ENCODE peak calls at places on chromosomes 11 and 22, in nine cellular contexts. O is SK-MEL-5, J is WTC11, T is BE2C, S is RPMI7951, P is left ventricle myocardium inferior, H is neural crest cell, R is NCI-H1694 treated with DMSO at 0.1 percent for 48 hours, F is stromal cell of bone marrow. B is an unnamed sample.

GRCh38 chr11:86292912-86293606 is 9.0 kb upstream of the HIKESHI start:
- DNase-seq in S (no peak), H (no peak), F (no peak), R (no peak), J (no peak), P (no peak), O (no peak), T (no peak), B (no peak)

GRCh38 chr11:67483901-67484665 is 1.3 kb downstream of the AIP start:
- DNase-seq in O (no peak), S (no peak), H (no peak), T (no peak), J (no peak), R (no peak), P (no peak), F (no peak), B (no peak)

GRCh38 chr11:12585861-12586260 is 88.4 kb upstream of the TEAD1 start:
- DNase-seq in J (no peak), P (no peak), R (peak), O (peak), T (no peak), H (no peak), F (no peak), S (peak), B (no peak)

GRCh38 chr11:1834791-1835670 is at the start of gene SYT8:
- DNase-seq in T (no peak), F (no peak), H (no peak), P (no peak), O (no peak), S (no peak), J (no peak), R (no peak), B (no peak)

GRCh38 chr22:50303848-50304527 is 3.5 kb downstream of the PLXNB2 start:
- DNase-seq in O (no peak), P (no peak), F (no peak), H (no peak), S (no peak), R (no peak), J (peak), T (peak), B (no peak)

GRCh38 chr11:122168218-122168617 is 52.2 kb upstream of the BLID start:
- DNase-seq in H (no peak), T (no peak), P (no peak), F (no peak), R (no peak), S (no peak), J (no peak), O (no peak), B (no peak)

GRCh38 chr22:38699784-38700183 is 959 bp downstream of the JOSD1 start:
- DNase-seq in J (no peak), R (no peak), H (no peak), T (no peak), O (no peak), F (no peak), P (no peak), S (peak), B (peak)

GRCh38 chr11:13896175-13896989 is 66.1 kb upstream of the SPON1 start:
- DNase-seq in O (no peak), J (no peak), R (no peak), P (no peak), H (no peak), F (no peak), S (no peak), T (no peak), B (peak)

GRCh38 chr22:32866953-32867352 is 65.4 kb downstream of the TIMP3 start:
- DNase-seq in F (no peak), H (no peak), R (no peak), O (no peak), S (no peak), P (no peak), T (no peak), J (no peak), B (no peak)

GRCh38 chr11:20840341-20840740 is 171.0 kb downstream of the NELL1 start:
- DNase-seq in T (peak), O (no peak), P (no peak), H (no peak), F (no peak), J (no peak), S (no peak), R (peak), B (no peak)

GRCh38 chr11:925158-925495 is 543 bp upstream of the AP2A2 start:
- DNase-seq in O (no peak), F (no peak), P (peak), J (no peak), S (no peak), H (no peak), R (no peak), T (no peak), B (no peak)

GRCh38 chr22:41557401-41558240 is 3.2 kb upstream of the CSDC2 start:
- DNase-seq in T (no peak), S (peak), R (peak), P (peak), F (peak), O (peak), H (peak), J (peak), B (no peak)

GRCh38 chr11:2777871-2778629 is 78.3 kb upstream of the KCNQ1OT1 start:
- DNase-seq in J (peak), O (no peak), H (peak), R (peak), F (no peak), S (no peak), P (peak), T (peak), B (no peak)

GRCh38 chr11:69337211-69337721 is 43.3 kb downstream of the MYEOV start:
- DNase-seq in H (no peak), P (no peak), S (peak), R (no peak), T (no peak), F (no peak), O (no peak), J (no peak), B (no peak)

GRCh38 chr22:34866501-34867171 is 199.3 kb upstream of the ISX start:
- DNase-seq in R (no peak), P (no peak), F (peak), H (no peak), T (no peak), J (no peak), S (peak), O (no peak), B (no peak)

GRCh38 chr22:26585104-26585790 is 4.7 kb downstream of the TPST2 start:
- DNase-seq in F (peak), S (peak), H (no peak), P (peak), T (peak), R (no peak), J (no peak), O (no peak), B (peak)

GRCh38 chr11:34644669-34645406 is 23.9 kb downstream of the EHF start:
- DNase-seq in H (no peak), J (no peak), O (no peak), R (no peak), F (peak), S (peak), T (no peak), P (no peak), B (no peak)

GRCh38 chr11:16780698-16781550 is 42.5 kb downstream of the C11orf58 start:
- DNase-seq in J (no peak), H (no peak), P (no peak), R (no peak), F (no peak), T (no peak), O (no peak), S (no peak), B (no peak)

GRCh38 chr11:95993438-95994339 is 69.8 kb upstream of the MTMR2 start:
- DNase-seq in S (no peak), J (no peak), P (no peak), F (no peak), H (no peak), T (no peak), O (no peak), R (no peak), B (no peak)

GRCh38 chr22:46612341-46612903 is 7.8 kb upstream of the GRAMD4 start:
- DNase-seq in R (no peak), J (no peak), O (no peak), F (no peak), S (no peak), P (no peak), H (no peak), T (no peak), B (no peak)

GRCh38 chr11:103923473-103923931 is 112.9 kb upstream of the DDI1 start:
- DNase-seq in J (no peak), S (no peak), R (no peak), O (no peak), F (no peak), T (no peak), H (no peak), P (no peak), B (no peak)

GRCh38 chr22:36790648-36791047 is 14.7 kb upstream of the IFT27 start:
- DNase-seq in O (no peak), P (no peak), J (no peak), T (no peak), R (no peak), F (no peak), H (no peak), S (no peak), B (no peak)

GRCh38 chr11:108093128-108093904 is 28.1 kb upstream of the ACAT1 start:
- DNase-seq in R (no peak), O (no peak), T (no peak), H (no peak), J (no peak), S (no peak), P (no peak), F (no peak), B (no peak)

GRCh38 chr11:19453893-19454292 is 213.1 kb upstream of the E2F8 start:
- DNase-seq in T (no peak), R (no peak), H (no peak), S (peak), J (no peak), O (no peak), F (peak), P (no peak), B (no peak)

GRCh38 chr11:43784866-43785265 is 95.8 kb upstream of the ALKBH3 start:
- DNase-seq in H (no peak), O (no peak), F (no peak), P (no peak), J (no peak), S (no peak), R (no peak), T (no peak), B (no peak)

GRCh38 chr11:107882095-107882820 is 23.7 kb upstream of the SLC35F2 start:
- DNase-seq in T (no peak), R (no peak), J (no peak), S (no peak), F (no peak), P (no peak), O (no peak), H (no peak), B (no peak)

GRCh38 chr11:76215946-76216345 is 9.6 kb upstream of the WNT11 start:
- DNase-seq in R (no peak), H (no peak), F (peak), O (no peak), J (no peak), T (no peak), P (peak), S (peak), B (peak)

GRCh38 chr11:132032555-132032954 is 662.1 kb downstream of the NTM start:
- DNase-seq in F (no peak), R (no peak), H (no peak), P (no peak), T (no peak), S (peak), J (no peak), O (no peak), B (no peak)

GRCh38 chr22:23079240-23079768 is 9.0 kb downstream of the GNAZ start:
- DNase-seq in O (no peak), H (no peak), F (no peak), T (no peak), J (no peak), R (no peak), P (no peak), S (no peak), B (no peak)

GRCh38 chr11:15062631-15063030 is 10.8 kb upstream of the CALCB start:
- DNase-seq in H (no peak), T (no peak), F (no peak), O (no peak), J (no peak), R (no peak), S (no peak), P (no peak), B (no peak)

GRCh38 chr11:73389902-73390301 is 13.7 kb downstream of the RELT start:
- DNase-seq in T (no peak), R (no peak), H (no peak), J (no peak), O (no peak), S (no peak), F (no peak), P (no peak), B (no peak)

GRCh38 chr11:70542406-70542805 is 144.1 kb downstream of the CTTN start:
- DNase-seq in H (no peak), J (no peak), R (no peak), F (no peak), P (no peak), S (no peak), T (no peak), O (no peak), B (no peak)

GRCh38 chr11:71139516-71140205 is 112.7 kb downstream of the SHANK2 start:
- DNase-seq in F (peak), P (peak), T (no peak), S (no peak), H (no peak), O (peak), R (peak), J (no peak), B (no peak)

GRCh38 chr22:34592341-34592740 is 473.6 kb upstream of the ISX start:
- DNase-seq in T (no peak), P (no peak), H (no peak), R (no peak), O (no peak), F (no peak), S (peak), J (no peak), B (no peak)

GRCh38 chr22:29938285-29938693 is 55.3 kb downstream of the MTMR3 start:
- DNase-seq in S (no peak), H (no peak), P (no peak), F (no peak), R (no peak), O (no peak), J (no peak), T (no peak), B (no peak)

GRCh38 chr11:61728066-61728939 is 24.1 kb upstream of the MYRF start:
- DNase-seq in F (no peak), S (no peak), T (no peak), P (no peak), R (no peak), H (no peak), O (no peak), J (no peak), B (peak)

GRCh38 chr11:96228472-96228871 is 114.5 kb downstream of the MAML2 start:
- DNase-seq in T (peak), F (peak), R (no peak), H (no peak), J (no peak), O (no peak), S (peak), P (peak), B (peak)

GRCh38 chr11:65454311-65454695 is 31.7 kb downstream of the NEAT1 start:
- DNase-seq in R (no peak), F (peak), O (no peak), S (no peak), P (no peak), H (no peak), J (no peak), T (no peak), B (peak)